ENCODE peak calls at places on chromosomes 16 and 17, in ten cellular contexts. N, M, B, F, L, V, H, R, A and C are unnamed samples.

GRCh38 chr17:38742431-38743308 is 5.5 kb downstream of the PCGF2 start:
- DNase-seq in N (no peak), M (no peak), B (peak), F (peak), L (peak), V (no peak), H (peak), R (peak), A (peak), C (no peak)

GRCh38 chr16:87324411-87325275 is 7.5 kb upstream of the C16orf95 start:
- DNase-seq in N (peak), M (peak), B (peak), F (peak), L (no peak), V (no peak), H (peak), R (peak), A (no peak), C (peak)

GRCh38 chr17:58702708-58703107 is 10.3 kb downstream of the RAD51C start:
- DNase-seq in N (no peak), M (no peak), B (no peak), F (no peak), L (no peak), V (no peak), H (no peak), R (no peak), A (no peak), C (no peak)

GRCh38 chr17:32958418-32958817 is 30.5 kb downstream of the TMEM98 start:
- DNase-seq in N (no peak), M (no peak), B (no peak), F (peak), L (no peak), V (no peak), H (no peak), R (no peak), A (no peak), C (no peak)

GRCh38 chr17:76447931-76448652 is 4.9 kb downstream of the UBE2O start:
- DNase-seq in N (no peak), M (peak), B (peak), F (peak), L (no peak), V (no peak), H (no peak), R (no peak), A (no peak), C (no peak)

GRCh38 chr17:44105483-44105882 is 18.0 kb downstream of the HDAC5 start:
- DNase-seq in N (no peak), M (no peak), B (no peak), F (no peak), L (no peak), V (no peak), H (no peak), R (no peak), A (no peak), C (no peak)

GRCh38 chr17:8140413-8141029 is 11.7 kb downstream of the PER1 start:
- DNase-seq in N (no peak), M (peak), B (no peak), F (no peak), L (peak), V (no peak), H (peak), R (no peak), A (no peak), C (no peak)

GRCh38 chr16:85460983-85461813 is 151.9 kb upstream of the GSE1 start:
- DNase-seq in N (no peak), M (no peak), B (peak), F (peak), L (no peak), V (no peak), H (peak), R (peak), A (no peak), C (no peak)

GRCh38 chr16:66696669-66697630 is at the start of gene CMTM4:
- DNase-seq in N (peak), M (peak), B (peak), F (peak), L (peak), V (peak), H (peak), R (peak), A (peak), C (peak)

GRCh38 chr16:14199199-14199598 is 128.1 kb downstream of the MRTFB start:
- DNase-seq in N (no peak), M (no peak), B (no peak), F (no peak), L (no peak), V (no peak), H (no peak), R (no peak), A (no peak), C (no peak)

GRCh38 chr17:63537991-63538692 is 12.1 kb upstream of the DCAF7 start:
- DNase-seq in N (peak), M (peak), B (no peak), F (peak), L (no peak), V (no peak), H (peak), R (no peak), A (no peak), C (no peak)

GRCh38 chr16:67105881-67106280 is 3.9 kb upstream of the PHAF1 start:
- DNase-seq in N (no peak), M (no peak), B (no peak), F (peak), L (no peak), V (no peak), H (no peak), R (no peak), A (no peak), C (no peak)

GRCh38 chr17:6461792-6462524 is 17.7 kb downstream of the PIMREG start:
- DNase-seq in N (peak), M (no peak), B (no peak), F (no peak), L (no peak), V (no peak), H (no peak), R (no peak), A (no peak), C (no peak)

GRCh38 chr17:7992516-7992915 is 9.9 kb upstream of the GUCY2D start:
- DNase-seq in N (no peak), M (no peak), B (peak), F (peak), L (no peak), V (no peak), H (no peak), R (no peak), A (peak), C (no peak)

GRCh38 chr16:12160249-12160648 is 183.7 kb downstream of the SNX29 start:
- DNase-seq in N (no peak), M (no peak), B (no peak), F (peak), L (no peak), V (no peak), H (no peak), R (no peak), A (no peak), C (no peak)

GRCh38 chr17:32489320-32490100 is 2.7 kb downstream of the CDK5R1 start:
- DNase-seq in N (no peak), M (no peak), B (no peak), F (no peak), L (no peak), V (no peak), H (no peak), R (no peak), A (no peak), C (peak)

GRCh38 chr17:14953405-14953804 is 311.7 kb downstream of the PMP22 start:
- DNase-seq in N (no peak), M (no peak), B (no peak), F (no peak), L (no peak), V (no peak), H (no peak), R (no peak), A (no peak), C (no peak)

GRCh38 chr16:35573407-35573806 is 2114.0 kb downstream of the TP53TG3F start:
- DNase-seq in N (no peak), M (no peak), B (no peak), F (no peak), L (no peak), V (no peak), H (no peak), R (no peak), A (no peak), C (no peak)
- TF ChIP-seq CTCF in N (no peak), M (no peak), B (no peak), F (no peak), L (no peak), V (no peak), H (no peak), R (no peak), A (no peak), C (no peak)

DNA sequence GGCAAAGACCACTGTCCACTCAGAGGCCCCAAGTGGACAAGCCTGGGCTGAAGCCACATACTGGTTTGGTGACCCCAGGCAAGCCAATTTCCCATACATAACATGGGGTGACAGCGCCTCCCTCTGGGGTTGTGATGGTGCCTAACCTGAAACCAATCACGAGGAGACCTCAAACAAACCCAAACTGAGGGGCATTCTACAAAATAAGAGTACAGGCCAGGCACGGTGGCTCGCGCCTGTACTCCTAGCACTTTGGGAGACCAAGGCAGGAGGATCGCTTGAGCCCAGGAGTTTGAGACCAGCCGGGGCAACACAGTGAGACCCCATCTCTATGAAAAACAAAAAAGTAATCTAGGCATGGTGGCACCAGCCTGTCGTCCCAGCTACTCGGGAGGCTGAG is 3.6 kb downstream of the P2RX5 start:
- DNase-seq in N (peak), M (no peak), B (no peak), F (no peak), L (no peak), V (no peak), H (no peak), R (no peak), A (no peak), C (no peak)
- TF ChIP-seq CTCF in N (no peak), M (no peak), B (no peak), F (no peak), L (no peak), V (peak), H (no peak), R (no peak), A (peak), C (peak)

DNA sequence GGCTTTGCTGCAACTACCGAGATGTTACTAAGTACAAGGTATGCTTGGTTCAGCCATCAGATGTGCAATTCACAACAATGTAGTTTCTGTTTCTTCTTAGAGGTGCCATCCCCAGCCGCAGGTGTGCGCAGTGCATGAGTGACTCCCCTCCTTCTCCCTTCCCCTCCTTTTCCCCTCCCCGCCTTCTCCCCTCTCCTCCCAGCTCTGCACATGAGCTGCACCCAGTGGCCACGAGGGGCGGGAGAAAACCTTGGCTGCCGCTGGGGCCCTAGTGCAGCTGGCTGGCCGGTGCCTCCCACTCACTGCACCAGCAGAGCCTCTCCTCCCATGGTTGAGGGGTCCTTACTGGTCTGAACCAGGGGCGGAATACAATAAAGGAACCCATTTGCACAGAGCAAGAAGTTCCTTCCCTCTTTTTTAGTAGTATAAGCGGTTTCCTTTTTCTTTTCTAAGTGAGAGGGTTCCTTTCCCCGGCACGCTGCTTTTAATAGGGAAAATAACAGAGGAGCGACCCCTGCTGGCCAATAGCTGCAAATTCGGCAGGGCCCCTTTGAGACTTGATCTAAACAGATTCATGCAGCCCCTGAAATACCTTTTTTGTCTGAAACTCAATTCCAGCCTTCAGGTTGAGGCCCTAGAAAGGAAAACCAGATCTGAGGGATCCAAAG is 7.8 kb upstream of the CCL15 start:
- DNase-seq in N (peak), M (no peak), B (peak), F (no peak), L (no peak), V (peak), H (no peak), R (no peak), A (no peak), C (no peak)
- TF ChIP-seq CTCF in N (peak), M (peak), B (peak), F (peak), L (no peak), V (peak), H (no peak), R (no peak), A (peak), C (peak)

GRCh38 chr17:27568811-27569210 is 62.2 kb upstream of the LGALS9 start:
- DNase-seq in N (no peak), M (no peak), B (no peak), F (no peak), L (no peak), V (no peak), H (no peak), R (no peak), A (no peak), C (no peak)

GRCh38 chr17:27570578-27570914 is 60.4 kb upstream of the LGALS9 start:
- DNase-seq in N (no peak), M (no peak), B (no peak), F (no peak), L (no peak), V (no peak), H (no peak), R (no peak), A (no peak), C (no peak)

GRCh38 chr17:27569884-27570577 is 61.0 kb upstream of the LGALS9 start:
- DNase-seq in N (no peak), M (no peak), B (no peak), F (no peak), L (no peak), V (no peak), H (no peak), R (peak), A (no peak), C (no peak)

GRCh38 chr17:27568216-27568615 is 62.8 kb upstream of the LGALS9 start:
- DNase-seq in N (no peak), M (no peak), B (no peak), F (no peak), L (no peak), V (no peak), H (no peak), R (no peak), A (no peak), C (no peak)

DNA sequence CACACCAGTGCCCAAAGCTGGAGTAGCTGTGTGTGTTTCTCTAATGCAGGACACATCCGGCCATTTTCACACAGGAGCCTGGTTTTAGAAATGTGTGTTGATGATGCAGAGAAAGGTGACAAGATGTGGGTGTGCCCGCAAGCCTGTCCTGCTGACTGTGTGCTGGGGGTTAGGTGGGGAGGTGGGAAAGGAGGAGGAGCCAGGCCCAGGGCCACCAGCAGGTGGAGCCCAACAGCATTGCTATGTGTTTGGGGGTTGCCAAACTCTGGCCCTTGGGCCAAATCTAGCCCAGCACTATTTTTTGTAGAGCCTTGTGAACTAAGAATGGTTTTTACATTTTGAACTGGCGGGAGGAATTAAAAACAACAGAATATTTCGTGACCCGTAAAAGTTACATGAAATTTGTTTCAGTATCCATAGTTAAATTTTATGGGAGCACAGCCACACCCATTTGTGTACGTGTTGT is 61.7 kb upstream of the LGALS9 start:
- DNase-seq in N (peak), M (peak), B (peak), F (no peak), L (no peak), V (peak), H (no peak), R (peak), A (no peak), C (peak)
- TF ChIP-seq CTCF in N (peak), M (peak), B (peak), F (peak), L (no peak), V (peak), H (peak), R (peak), A (peak), C (peak)

GRCh38 chr17:4998666-4999428 is 1.1 kb downstream of the KIF1C start:
- DNase-seq in N (peak), M (no peak), B (no peak), F (no peak), L (peak), V (no peak), H (peak), R (no peak), A (no peak), C (peak)

GRCh38 chr17:5000237-5000639 is 2.5 kb downstream of the KIF1C start:
- DNase-seq in N (peak), M (peak), B (no peak), F (peak), L (peak), V (no peak), H (peak), R (no peak), A (no peak), C (no peak)

GRCh38 chr17:4999429-5000093 is 1.8 kb downstream of the KIF1C start:
- DNase-seq in N (no peak), M (no peak), B (no peak), F (no peak), L (no peak), V (no peak), H (no peak), R (no peak), A (no peak), C (no peak)

GRCh38 chr17:4998027-4998665 is 396 bp downstream of the KIF1C start:
- DNase-seq in N (peak), M (peak), B (no peak), F (peak), L (no peak), V (peak), H (peak), R (no peak), A (peak), C (peak)

DNA sequence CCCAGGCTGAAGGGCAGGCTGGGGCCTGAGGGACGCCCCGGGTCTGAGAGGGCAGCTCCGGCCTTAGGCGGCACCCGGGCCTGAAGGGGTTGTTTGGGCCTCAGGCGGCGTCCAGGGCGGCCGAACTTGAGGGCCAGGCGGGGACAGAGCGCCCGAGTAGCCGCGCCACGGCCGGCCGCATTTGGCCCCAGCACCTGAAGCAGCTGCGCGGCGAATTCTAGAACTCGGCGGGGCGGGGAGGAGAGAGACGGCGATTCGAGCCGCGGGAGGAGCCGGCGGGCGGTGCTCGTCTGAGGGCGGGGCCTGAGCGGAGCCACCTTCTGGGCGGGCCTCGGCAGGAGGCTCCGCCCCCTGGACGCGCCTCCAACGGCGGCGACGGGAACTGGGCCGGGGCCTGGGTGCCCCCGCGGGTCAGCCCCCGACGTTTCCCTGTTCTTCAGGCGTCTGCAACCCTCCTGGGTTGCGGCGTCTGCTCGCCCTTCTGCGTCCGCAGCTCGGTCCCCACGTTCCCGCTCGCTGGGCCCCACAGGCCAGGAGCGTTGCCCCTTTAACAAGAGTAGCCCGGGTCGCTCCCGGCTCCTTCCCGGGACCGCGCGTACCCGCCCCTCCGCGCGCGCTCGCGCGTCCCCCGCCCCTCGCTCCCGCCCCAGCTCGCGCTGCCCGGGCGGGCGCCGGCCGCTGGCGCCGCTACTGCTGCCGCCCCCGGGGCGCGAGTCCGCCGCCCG is at the start of the genes INCA1 and KIF1C:
- DNase-seq in N (peak), M (peak), B (peak), F (peak), L (peak), V (peak), H (peak), R (peak), A (peak), C (peak)
- TF ChIP-seq CTCF in N (no peak), M (no peak), B (no peak), F (no peak), L (no peak), V (peak), H (no peak), R (no peak), A (no peak), C (no peak)